ENCODE peak calls at places on chromosomes 1 and 21, in six cellular contexts. W is A549, Q is adrenal gland, U is heart left ventricle, X is lower leg skin, S is uterus. G is an unnamed sample.

GRCh38 chr1:154420172-154420571 is 15.0 kb downstream of the IL6R start:
- DNase-seq in W (peak; percentile 86), Q (peak; percentile 96), U (peak; percentile 91), X (peak; percentile 98), S (peak; percentile 95), G (peak; percentile 87)

GRCh38 chr1:39230261-39231190 is 26.0 kb downstream of the MACF1 start:
- DNase-seq in W (no peak), Q (peak; percentile 53), U (no peak), X (no peak), S (no peak), G (peak; percentile 85)

GRCh38 chr1:165659581-165659895 is 28.5 kb downstream of the MGST3 start:
- DNase-seq in W (no peak), Q (no peak), U (no peak), X (no peak), S (no peak), G (no peak)

GRCh38 chr1:204025917-204026709 is 46.8 kb upstream of the SOX13 start:
- DNase-seq in W (no peak), Q (no peak), U (no peak), X (no peak), S (no peak), G (no peak)

GRCh38 chr1:220655961-220656720 is 34.0 kb upstream of the C1orf115 start:
- DNase-seq in W (no peak), Q (no peak), U (no peak), X (no peak), S (no peak), G (no peak)

GRCh38 chr1:215777370-215777925 is 210.3 kb downstream of the KCTD3 start:
- DNase-seq in W (no peak), Q (no peak), U (no peak), X (no peak), S (no peak), G (no peak)

GRCh38 chr1:195019385-195019784 is 1588.9 kb downstream of the KCNT2 start:
- DNase-seq in W (no peak), Q (no peak), U (no peak), X (no peak), S (no peak), G (no peak)

GRCh38 chr1:204031098-204031710 is 41.7 kb upstream of the SOX13 start:
- DNase-seq in W (no peak), Q (no peak), U (no peak), X (no peak), S (no peak), G (no peak)

GRCh38 chr1:244992833-244993232 is 128.5 kb upstream of the HNRNPU start:
- DNase-seq in W (no peak), Q (no peak), U (no peak), X (no peak), S (no peak), G (no peak)

GRCh38 chr21:46538851-46539666 is 65.8 kb downstream of the S100B start:
- DNase-seq in W (no peak), Q (no peak), U (no peak), X (peak; percentile 43), S (no peak), G (no peak)

GRCh38 chr1:1573843-1574720 is 581 bp downstream of the SSU72 start:
- DNase-seq in W (peak; percentile 56), Q (peak; percentile 65), U (peak; percentile 57), X (peak; percentile 92), S (no peak), G (peak; percentile 92)

GRCh38 chr1:1627842-1628655 is 3.9 kb upstream of the MMP23B start:
- DNase-seq in W (no peak), Q (peak; percentile 21), U (no peak), X (peak; percentile 87), S (no peak), G (peak; percentile 87)

GRCh38 chr1:152436593-152437338 is 22.7 kb upstream of the CRNN start:
- DNase-seq in W (no peak), Q (no peak), U (no peak), X (no peak), S (no peak), G (no peak)
- TF ChIP-seq POLR2A in W (no peak), Q (no peak), U (no peak), X (no peak), S (no peak), G (no peak)

GRCh38 chr1:110339427-110340206 is 440 bp downstream of the RBM15 start:
- DNase-seq in W (peak; percentile 30), Q (peak; percentile 71), U (peak; percentile 50), X (no peak), S (no peak), G (no peak)

GRCh38 chr1:110343249-110343648 is 4.1 kb downstream of the RBM15 start:
- DNase-seq in W (no peak), Q (no peak), U (no peak), X (no peak), S (no peak), G (no peak)

GRCh38 chr1:110340207-110340468 is 961 bp downstream of the RBM15 start:
- DNase-seq in W (no peak), Q (no peak), U (peak; percentile 37), X (no peak), S (peak; percentile 22), G (no peak)

GRCh38 chr1:110341872-110342331 is 2.7 kb downstream of the RBM15 start:
- DNase-seq in W (no peak), Q (no peak), U (no peak), X (no peak), S (no peak), G (no peak)

DNA sequence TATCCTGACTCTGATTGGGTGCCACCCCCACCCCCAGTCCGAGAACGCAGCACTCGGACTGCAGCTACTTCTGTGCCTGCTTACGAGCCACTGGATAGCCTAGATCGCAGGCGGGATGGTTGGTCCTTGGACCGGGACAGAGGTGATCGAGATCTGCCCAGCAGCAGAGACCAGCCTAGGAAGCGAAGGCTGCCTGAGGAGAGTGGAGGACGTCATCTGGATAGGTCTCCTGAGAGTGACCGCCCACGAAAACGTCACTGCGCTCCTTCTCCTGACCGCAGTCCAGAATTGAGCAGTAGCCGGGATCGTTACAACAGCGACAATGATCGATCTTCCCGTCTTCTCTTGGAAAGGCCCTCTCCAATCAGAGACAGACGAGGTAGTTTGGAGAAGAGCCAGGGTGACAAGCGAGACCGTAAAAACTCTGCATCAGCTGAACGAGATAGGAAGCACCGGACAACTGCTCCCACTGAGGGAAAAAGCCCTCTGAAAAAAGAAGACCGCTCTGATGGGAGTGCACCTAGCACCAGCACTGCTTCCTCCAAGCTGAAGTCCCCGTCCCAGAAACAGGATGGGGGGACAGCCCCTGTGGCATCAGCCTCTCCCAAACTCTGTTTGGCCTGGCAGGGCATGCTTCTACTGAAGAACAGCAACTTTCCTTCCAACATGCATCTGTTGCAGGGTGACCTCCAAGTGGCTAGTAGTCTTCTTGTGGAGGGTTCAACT is 2.1 kb downstream of the RBM15 start:
- DNase-seq in W (no peak), Q (peak; percentile 30), U (no peak), X (no peak), S (no peak), G (peak; percentile 76)
- H3K4me3 ChIP-seq in W (no peak overlapping the region), Q (no peak overlapping the region), U (no peak overlapping the region), X (no peak overlapping the region), S (no peak overlapping the region), G (no peak overlapping the region)

GRCh38 chr1:28671254-28671780 is 2.7 kb downstream of the GMEB1 start:
- DNase-seq in W (no peak), Q (no peak), U (no peak), X (no peak), S (no peak), G (peak; percentile 46)

GRCh38 chr1:28663871-28664470 is 4.6 kb upstream of the GMEB1 start:
- DNase-seq in W (no peak), Q (no peak), U (no peak), X (no peak), S (no peak), G (peak; percentile 40)

GRCh38 chr1:28666806-28667205 is 1.8 kb upstream of the GMEB1 start:
- DNase-seq in W (no peak), Q (no peak), U (no peak), X (no peak), S (no peak), G (peak; percentile 41)

GRCh38 chr1:28668191-28668955 is at the start of gene GMEB1:
- DNase-seq in W (peak; percentile 87), Q (peak; percentile 87), U (peak; percentile 89), X (peak; percentile 96), S (peak; percentile 81), G (peak; percentile 97)

DNA sequence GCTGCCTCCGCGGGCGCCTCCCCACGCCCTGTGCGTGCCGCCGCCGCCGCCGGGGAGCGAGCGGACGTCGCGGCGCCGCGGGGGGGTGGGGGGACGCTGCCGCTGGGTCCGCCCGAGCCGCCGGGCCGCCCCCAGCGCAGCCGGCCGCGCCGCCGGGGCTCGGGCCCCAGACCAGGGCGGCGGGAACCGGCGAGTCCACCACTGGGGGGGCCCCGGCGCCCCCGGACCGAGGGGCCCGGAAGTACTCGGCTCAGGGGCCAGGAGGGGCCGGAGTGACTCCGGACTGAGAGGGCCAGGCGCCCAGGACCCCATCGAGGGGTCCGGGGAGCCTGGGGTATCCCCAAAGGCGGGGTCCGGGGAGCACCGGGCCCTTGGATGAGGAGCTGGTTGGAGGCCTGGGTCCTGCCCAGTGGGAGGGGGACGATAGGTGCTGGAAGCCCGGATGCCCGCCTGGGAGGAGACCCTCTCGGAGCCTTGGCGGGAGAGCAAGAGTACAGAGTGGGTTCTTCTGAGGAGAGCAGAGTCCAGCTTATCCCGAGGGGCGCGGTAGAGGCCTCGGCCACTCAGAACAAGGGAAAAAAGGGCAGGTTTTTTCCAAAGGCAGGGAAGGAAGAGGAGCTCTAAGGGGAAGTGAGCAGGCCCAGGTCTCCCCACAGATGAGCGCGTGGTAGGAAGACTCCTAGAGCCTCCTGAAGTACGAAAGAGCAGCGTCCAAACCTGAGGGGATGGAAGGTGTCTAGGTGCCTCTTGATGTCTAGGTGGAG is 554 bp downstream of the GMEB1 start:
- DNase-seq in W (peak; percentile 38), Q (peak; percentile 45), U (peak; percentile 65), X (peak; percentile 89), S (peak; percentile 44), G (peak; percentile 93)
- TF ChIP-seq POLR2A in W (no peak), Q (peak; percentile 69), U (no peak), X (no peak), S (no peak), G (no peak)

GRCh38 chr1:246803373-246803772 is 79.2 kb downstream of the SCCPDH start:
- DNase-seq in W (no peak), Q (no peak), U (no peak), X (peak; percentile 78), S (no peak), G (peak; percentile 18)

GRCh38 chr1:246809473-246809872 is 85.3 kb downstream of the SCCPDH start:
- DNase-seq in W (no peak), Q (no peak), U (no peak), X (no peak), S (no peak), G (peak; percentile 52)

GRCh38 chr1:246803891-246804290 is 79.7 kb downstream of the SCCPDH start:
- DNase-seq in W (no peak), Q (no peak), U (no peak), X (peak; percentile 31), S (no peak), G (no peak)

GRCh38 chr1:246801241-246802020 is 77.2 kb downstream of the SCCPDH start:
- DNase-seq in W (no peak), Q (no peak), U (no peak), X (peak; percentile 36), S (no peak), G (no peak)

DNA sequence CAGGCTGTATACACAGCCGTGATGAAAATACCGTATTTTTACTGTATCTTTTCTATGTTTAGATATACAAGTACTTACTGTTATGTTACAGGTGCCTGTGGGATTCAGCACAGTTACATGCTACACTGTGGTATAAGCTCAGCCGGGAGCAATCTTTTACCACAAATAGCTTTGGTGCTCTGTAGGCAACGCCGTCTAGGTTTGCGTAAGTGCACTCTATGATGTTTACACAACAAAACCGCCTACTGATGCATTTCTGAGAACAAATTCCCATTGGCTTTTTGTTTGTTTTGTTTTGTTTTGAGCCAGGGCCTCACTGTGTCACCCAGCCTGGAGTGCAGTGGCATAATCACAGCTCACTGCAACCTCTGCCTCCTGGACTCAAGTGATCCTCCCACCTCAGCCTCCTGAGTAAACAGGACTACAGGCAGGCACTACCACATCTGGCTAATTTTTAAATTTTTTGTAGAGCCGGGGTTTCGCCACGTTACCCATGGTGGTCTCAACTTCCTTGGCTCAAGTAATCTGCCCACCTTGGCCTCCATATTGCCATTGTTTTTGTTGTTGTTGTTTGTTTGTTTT is 81.0 kb downstream of the SCCPDH start:
- DNase-seq in W (no peak), Q (no peak), U (no peak), X (peak; percentile 37), S (no peak), G (no peak)
- H3K4me3 ChIP-seq in W (no peak overlapping the region), Q (no peak overlapping the region), U (no peak overlapping the region), X (no peak overlapping the region), S (no peak overlapping the region), G (no peak overlapping the region)

G was measured in spleen.